ENCODE peak calls at places on chromosomes 13 and 19, in seven cellular contexts. One of them, this sample, is unnamed.

GRCh38 chr13:52809310-52809769 is 39.1 kb downstream of the PCDH8 start:
- DNase-seq in psoas muscle: peak
- DNase-seq in fibroblast of pulmonary artery: peak
- DNase-seq in Caco-2: peak
- DNase-seq in thoracic aorta: no peak
- DNase-seq in pancreas: peak
- DNase-seq in brain microvascular endothelial cell: peak
- DNase-seq in this sample: no peak

GRCh38 chr13:113646376-113646775 is 11.6 kb downstream of the ATP4B start:
- DNase-seq in thoracic aorta: no peak
- DNase-seq in fibroblast of pulmonary artery: no peak
- DNase-seq in psoas muscle: no peak
- DNase-seq in brain microvascular endothelial cell: no peak
- DNase-seq in pancreas: no peak
- DNase-seq in Caco-2: peak
- DNase-seq in this sample: no peak

GRCh38 chr19:37855098-37855497 is 51.3 kb downstream of the WDR87 start:
- DNase-seq in brain microvascular endothelial cell: peak
- DNase-seq in fibroblast of pulmonary artery: peak
- DNase-seq in Caco-2: no peak
- DNase-seq in thoracic aorta: no peak
- DNase-seq in pancreas: peak
- DNase-seq in psoas muscle: peak
- DNase-seq in this sample: no peak

GRCh38 chr19:45223879-45224278 is 21.3 kb downstream of the EXOC3L2 start:
- DNase-seq in psoas muscle: no peak
- DNase-seq in brain microvascular endothelial cell: no peak
- DNase-seq in thoracic aorta: no peak
- DNase-seq in pancreas: no peak
- DNase-seq in fibroblast of pulmonary artery: no peak
- DNase-seq in Caco-2: no peak
- DNase-seq in this sample: no peak

GRCh38 chr19:20276011-20276738 is 109.2 kb downstream of the ZNF486 start:
- DNase-seq in Caco-2: no peak
- DNase-seq in brain microvascular endothelial cell: no peak
- DNase-seq in psoas muscle: no peak
- DNase-seq in thoracic aorta: no peak
- DNase-seq in fibroblast of pulmonary artery: no peak
- DNase-seq in pancreas: no peak
- DNase-seq in this sample: no peak

GRCh38 chr19:41408256-41408655 is 10.6 kb downstream of the BCKDHA start:
- DNase-seq in pancreas: no peak
- DNase-seq in Caco-2: no peak
- DNase-seq in brain microvascular endothelial cell: no peak
- DNase-seq in fibroblast of pulmonary artery: no peak
- DNase-seq in psoas muscle: no peak
- DNase-seq in thoracic aorta: no peak
- DNase-seq in this sample: no peak

GRCh38 chr13:60583911-60584753 is 187.1 kb downstream of the TDRD3 start:
- DNase-seq in brain microvascular endothelial cell: peak
- DNase-seq in fibroblast of pulmonary artery: peak
- DNase-seq in psoas muscle: no peak
- DNase-seq in pancreas: no peak
- DNase-seq in thoracic aorta: peak
- DNase-seq in Caco-2: no peak
- DNase-seq in this sample: no peak

GRCh38 chr19:3979289-3979673 is 6.0 kb downstream of the EEF2 start:
- DNase-seq in Caco-2: no peak
- DNase-seq in psoas muscle: no peak
- DNase-seq in thoracic aorta: no peak
- DNase-seq in fibroblast of pulmonary artery: no peak
- DNase-seq in pancreas: peak
- DNase-seq in brain microvascular endothelial cell: no peak
- DNase-seq in this sample: no peak

GRCh38 chr19:40702337-40703012 is 12.0 kb upstream of the NUMBL start:
- DNase-seq in psoas muscle: no peak
- DNase-seq in fibroblast of pulmonary artery: peak
- DNase-seq in pancreas: no peak
- DNase-seq in thoracic aorta: no peak
- DNase-seq in brain microvascular endothelial cell: no peak
- DNase-seq in Caco-2: no peak
- DNase-seq in this sample: no peak

GRCh38 chr19:31331536-31331935 is 17.7 kb downstream of the TSHZ3 start:
- DNase-seq in thoracic aorta: no peak
- DNase-seq in brain microvascular endothelial cell: no peak
- DNase-seq in Caco-2: no peak
- DNase-seq in psoas muscle: no peak
- DNase-seq in fibroblast of pulmonary artery: no peak
- DNase-seq in pancreas: no peak
- DNase-seq in this sample: no peak

GRCh38 chr19:40143612-40144011 is 47.6 kb upstream of the MAP3K10 start:
- DNase-seq in thoracic aorta: no peak
- DNase-seq in pancreas: no peak
- DNase-seq in brain microvascular endothelial cell: no peak
- DNase-seq in psoas muscle: no peak
- DNase-seq in fibroblast of pulmonary artery: no peak
- DNase-seq in Caco-2: no peak
- DNase-seq in this sample: no peak

GRCh38 chr13:103726808-103727207 is 660.6 kb upstream of the SLC10A2 start:
- DNase-seq in Caco-2: no peak
- DNase-seq in thoracic aorta: no peak
- DNase-seq in pancreas: no peak
- DNase-seq in psoas muscle: no peak
- DNase-seq in brain microvascular endothelial cell: no peak
- DNase-seq in fibroblast of pulmonary artery: no peak
- DNase-seq in this sample: no peak

GRCh38 chr19:55085923-55086715 is 10.4 kb downstream of the EPS8L1 start:
- DNase-seq in brain microvascular endothelial cell: no peak
- DNase-seq in Caco-2: no peak
- DNase-seq in fibroblast of pulmonary artery: no peak
- DNase-seq in psoas muscle: no peak
- DNase-seq in pancreas: no peak
- DNase-seq in thoracic aorta: no peak
- DNase-seq in this sample: no peak

GRCh38 chr19:33300016-33300981 is 2.0 kb downstream of the CEBPA start:
- DNase-seq in brain microvascular endothelial cell: no peak
- DNase-seq in pancreas: no peak
- DNase-seq in Caco-2: no peak
- DNase-seq in thoracic aorta: no peak
- DNase-seq in psoas muscle: no peak
- DNase-seq in fibroblast of pulmonary artery: no peak
- DNase-seq in this sample: no peak

GRCh38 chr19:16258440-16258903 is 60.8 kb downstream of the AP1M1 start:
- DNase-seq in thoracic aorta: no peak
- DNase-seq in pancreas: no peak
- DNase-seq in fibroblast of pulmonary artery: peak
- DNase-seq in Caco-2: no peak
- DNase-seq in brain microvascular endothelial cell: peak
- DNase-seq in psoas muscle: peak
- DNase-seq in this sample: no peak

GRCh38 chr13:73365240-73365639 is 306.4 kb downstream of the KLF5 start:
- DNase-seq in psoas muscle: no peak
- DNase-seq in thoracic aorta: no peak
- DNase-seq in brain microvascular endothelial cell: no peak
- DNase-seq in fibroblast of pulmonary artery: no peak
- DNase-seq in pancreas: no peak
- DNase-seq in Caco-2: no peak
- DNase-seq in this sample: no peak

GRCh38 chr19:1009976-1010538 is 9.8 kb downstream of the GRIN3B start:
- DNase-seq in pancreas: no peak
- DNase-seq in psoas muscle: no peak
- DNase-seq in Caco-2: no peak
- DNase-seq in fibroblast of pulmonary artery: no peak
- DNase-seq in thoracic aorta: no peak
- DNase-seq in brain microvascular endothelial cell: no peak
- DNase-seq in this sample: no peak

GRCh38 chr13:50575138-50575537 is 268.4 kb downstream of the DLEU7 start:
- DNase-seq in brain microvascular endothelial cell: no peak
- DNase-seq in fibroblast of pulmonary artery: no peak
- DNase-seq in Caco-2: no peak
- DNase-seq in thoracic aorta: no peak
- DNase-seq in pancreas: no peak
- DNase-seq in psoas muscle: no peak
- DNase-seq in this sample: no peak

GRCh38 chr13:95505976-95506375 is 46.5 kb upstream of the CLDN10 start:
- DNase-seq in Caco-2: no peak
- DNase-seq in thoracic aorta: no peak
- DNase-seq in brain microvascular endothelial cell: no peak
- DNase-seq in psoas muscle: no peak
- DNase-seq in pancreas: no peak
- DNase-seq in fibroblast of pulmonary artery: no peak
- DNase-seq in this sample: no peak

GRCh38 chr19:13163609-13164364 is 13.6 kb downstream of the IER2 start:
- DNase-seq in pancreas: peak
- DNase-seq in fibroblast of pulmonary artery: peak
- DNase-seq in brain microvascular endothelial cell: peak
- DNase-seq in Caco-2: peak
- DNase-seq in thoracic aorta: no peak
- DNase-seq in psoas muscle: peak
- DNase-seq in this sample: no peak

GRCh38 chr13:44259045-44260042 is 114.3 kb upstream of the SERP2 start:
- DNase-seq in thoracic aorta: peak
- DNase-seq in fibroblast of pulmonary artery: peak
- DNase-seq in Caco-2: no peak
- DNase-seq in psoas muscle: peak
- DNase-seq in brain microvascular endothelial cell: peak
- DNase-seq in pancreas: peak
- DNase-seq in this sample: peak

GRCh38 chr19:3982701-3983541 is 2.3 kb downstream of the EEF2 start:
- DNase-seq in pancreas: peak
- DNase-seq in Caco-2: no peak
- DNase-seq in brain microvascular endothelial cell: no peak
- DNase-seq in fibroblast of pulmonary artery: peak
- DNase-seq in thoracic aorta: no peak
- DNase-seq in psoas muscle: peak
- DNase-seq in this sample: no peak

GRCh38 chr13:75101997-75102720 is 379.8 kb downstream of the TBC1D4 start:
- DNase-seq in thoracic aorta: no peak
- DNase-seq in psoas muscle: no peak
- DNase-seq in pancreas: no peak
- DNase-seq in fibroblast of pulmonary artery: peak
- DNase-seq in Caco-2: no peak
- DNase-seq in brain microvascular endothelial cell: no peak
- DNase-seq in this sample: no peak

GRCh38 chr13:45809810-45810394 is 41.7 kb downstream of the SIAH3 start:
- DNase-seq in brain microvascular endothelial cell: peak
- DNase-seq in psoas muscle: no peak
- DNase-seq in Caco-2: no peak
- DNase-seq in fibroblast of pulmonary artery: no peak
- DNase-seq in pancreas: no peak
- DNase-seq in thoracic aorta: no peak
- DNase-seq in this sample: no peak

GRCh38 chr13:42478531-42479156 is 95.3 kb upstream of the TNFSF11 start:
- DNase-seq in pancreas: no peak
- DNase-seq in brain microvascular endothelial cell: peak
- DNase-seq in fibroblast of pulmonary artery: peak
- DNase-seq in psoas muscle: no peak
- DNase-seq in thoracic aorta: no peak
- DNase-seq in Caco-2: no peak
- DNase-seq in this sample: no peak
- TF ChIP-seq CTCF in pancreas: no peak
- TF ChIP-seq CTCF in brain microvascular endothelial cell: peak
- TF ChIP-seq CTCF in fibroblast of pulmonary artery: peak
- TF ChIP-seq CTCF in psoas muscle: no peak
- TF ChIP-seq CTCF in thoracic aorta: no peak
- TF ChIP-seq CTCF in Caco-2: peak
- TF ChIP-seq CTCF in this sample: no peak

GRCh38 chr19:49451430-49452181 is at the start of gene PIH1D1:
- DNase-seq in fibroblast of pulmonary artery: peak
- DNase-seq in pancreas: peak
- DNase-seq in psoas muscle: peak
- DNase-seq in brain microvascular endothelial cell: peak
- DNase-seq in Caco-2: peak
- DNase-seq in thoracic aorta: peak
- DNase-seq in this sample: peak
- TF ChIP-seq CTCF in fibroblast of pulmonary artery: peak
- TF ChIP-seq CTCF in pancreas: peak
- TF ChIP-seq CTCF in psoas muscle: no peak
- TF ChIP-seq CTCF in brain microvascular endothelial cell: peak
- TF ChIP-seq CTCF in Caco-2: no peak
- TF ChIP-seq CTCF in thoracic aorta: no peak
- TF ChIP-seq CTCF in this sample: no peak

GRCh38 chr13:63249411-63249810 is 1833.8 kb upstream of the PCDH20 start:
- DNase-seq in fibroblast of pulmonary artery: no peak
- DNase-seq in thoracic aorta: no peak
- DNase-seq in psoas muscle: no peak
- DNase-seq in brain microvascular endothelial cell: no peak
- DNase-seq in pancreas: no peak
- DNase-seq in Caco-2: no peak
- DNase-seq in this sample: no peak
- TF ChIP-seq CTCF in fibroblast of pulmonary artery: no peak
- TF ChIP-seq CTCF in thoracic aorta: no peak
- TF ChIP-seq CTCF in psoas muscle: no peak
- TF ChIP-seq CTCF in brain microvascular endothelial cell: no peak
- TF ChIP-seq CTCF in pancreas: no peak
- TF ChIP-seq CTCF in Caco-2: no peak
- TF ChIP-seq CTCF in this sample: no peak

DNA sequence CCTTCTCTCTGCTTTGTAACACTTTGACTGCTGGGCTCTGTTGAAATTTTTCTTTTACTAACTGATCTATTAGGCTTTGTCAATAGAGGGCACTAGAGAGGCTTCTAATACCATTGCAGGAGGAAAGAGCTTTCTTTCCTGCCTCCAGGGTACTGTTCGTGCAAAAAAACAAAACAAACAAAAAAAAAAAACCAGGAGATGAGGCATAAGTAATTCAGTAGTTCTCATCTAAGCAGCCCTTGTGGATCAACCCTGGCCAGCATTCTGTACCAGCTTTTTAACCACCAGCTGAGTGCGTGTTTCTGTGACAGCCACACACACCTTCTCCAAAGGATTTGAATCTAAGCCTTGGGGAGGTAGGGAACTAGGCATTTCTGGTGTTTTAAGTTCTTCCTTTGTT is 1707.6 kb upstream of the SLC10A2 start:
- DNase-seq in psoas muscle: no peak
- DNase-seq in pancreas: no peak
- DNase-seq in fibroblast of pulmonary artery: peak
- DNase-seq in thoracic aorta: no peak
- DNase-seq in brain microvascular endothelial cell: peak
- DNase-seq in Caco-2: no peak
- DNase-seq in this sample: no peak
- TF ChIP-seq CTCF in psoas muscle: peak
- TF ChIP-seq CTCF in pancreas: peak
- TF ChIP-seq CTCF in fibroblast of pulmonary artery: peak
- TF ChIP-seq CTCF in thoracic aorta: peak
- TF ChIP-seq CTCF in brain microvascular endothelial cell: peak
- TF ChIP-seq CTCF in Caco-2: peak
- TF ChIP-seq CTCF in this sample: peak

This sample was measured in natural killer cell.